ENCODE peak calls at places on chromosomes 1 and 21, in eight cellular contexts. One of them, this sample, is unnamed.
A peak's percentile ranks its signal among the peaks of the same experiment; 100 is the strongest.

GRCh38 chr1:69499203-69499803 is 68.4 kb upstream of the LRRC7 start:
- DNase-seq in mammary epithelial cell: no peak
- DNase-seq in epithelial cell of esophagus: no peak
- DNase-seq in hepatocyte: no peak
- DNase-seq in lower leg skin: no peak
- DNase-seq in neural crest cell: no peak
- DNase-seq in cardiac fibroblast: no peak
- DNase-seq in endothelial cell: no peak
- DNase-seq in this sample: no peak

GRCh38 chr1:29416825-29417557 is 180.7 kb downstream of the PTPRU start:
- DNase-seq in lower leg skin: peak; percentile 76
- DNase-seq in mammary epithelial cell: peak; percentile 8
- DNase-seq in neural crest cell: no peak
- DNase-seq in hepatocyte: no peak
- DNase-seq in cardiac fibroblast: peak; percentile 71
- DNase-seq in endothelial cell: no peak
- DNase-seq in epithelial cell of esophagus: no peak
- DNase-seq in this sample: peak; percentile 75

GRCh38 chr1:156705321-156705917 is at the start of gene CRABP2:
- DNase-seq in lower leg skin: peak; percentile 92
- DNase-seq in hepatocyte: peak; percentile 77
- DNase-seq in endothelial cell: peak; percentile 29
- DNase-seq in mammary epithelial cell: no peak
- DNase-seq in cardiac fibroblast: no peak
- DNase-seq in neural crest cell: no peak
- DNase-seq in epithelial cell of esophagus: peak; percentile 41
- DNase-seq in this sample: no peak

GRCh38 chr1:229570891-229571516 is 12.5 kb upstream of the ABCB10 start:
- DNase-seq in endothelial cell: no peak
- DNase-seq in neural crest cell: no peak
- DNase-seq in hepatocyte: no peak
- DNase-seq in lower leg skin: no peak
- DNase-seq in cardiac fibroblast: no peak
- DNase-seq in epithelial cell of esophagus: no peak
- DNase-seq in mammary epithelial cell: no peak
- DNase-seq in this sample: no peak

GRCh38 chr1:236942431-236942830 is 61.8 kb downstream of the MT1HL1 start:
- DNase-seq in lower leg skin: peak; percentile 62
- DNase-seq in hepatocyte: no peak
- DNase-seq in endothelial cell: no peak
- DNase-seq in epithelial cell of esophagus: no peak
- DNase-seq in neural crest cell: no peak
- DNase-seq in mammary epithelial cell: no peak
- DNase-seq in cardiac fibroblast: no peak
- DNase-seq in this sample: no peak

GRCh38 chr1:190205713-190206112 is 272.0 kb downstream of the BRINP3 start:
- DNase-seq in epithelial cell of esophagus: peak; percentile 1
- DNase-seq in hepatocyte: no peak
- DNase-seq in endothelial cell: no peak
- DNase-seq in lower leg skin: no peak
- DNase-seq in neural crest cell: no peak
- DNase-seq in mammary epithelial cell: no peak
- DNase-seq in cardiac fibroblast: peak; percentile 40
- DNase-seq in this sample: no peak

GRCh38 chr1:152021557-152021956 is 15.2 kb downstream of the S100A11 start:
- DNase-seq in epithelial cell of esophagus: no peak
- DNase-seq in mammary epithelial cell: no peak
- DNase-seq in lower leg skin: peak; percentile 29
- DNase-seq in endothelial cell: no peak
- DNase-seq in cardiac fibroblast: no peak
- DNase-seq in hepatocyte: no peak
- DNase-seq in neural crest cell: no peak
- DNase-seq in this sample: no peak

GRCh38 chr1:58316141-58316540 is 230.4 kb downstream of the OMA1 start:
- DNase-seq in cardiac fibroblast: no peak
- DNase-seq in epithelial cell of esophagus: no peak
- DNase-seq in neural crest cell: no peak
- DNase-seq in hepatocyte: no peak
- DNase-seq in endothelial cell: no peak
- DNase-seq in lower leg skin: no peak
- DNase-seq in mammary epithelial cell: no peak
- DNase-seq in this sample: no peak

GRCh38 chr21:42679982-42680330 is 26.5 kb downstream of the PDE9A start:
- DNase-seq in epithelial cell of esophagus: no peak
- DNase-seq in neural crest cell: no peak
- DNase-seq in hepatocyte: no peak
- DNase-seq in mammary epithelial cell: no peak
- DNase-seq in endothelial cell: no peak
- DNase-seq in lower leg skin: no peak
- DNase-seq in cardiac fibroblast: no peak
- DNase-seq in this sample: no peak

GRCh38 chr21:31952828-31953227 is 80.0 kb downstream of the HUNK start:
- DNase-seq in cardiac fibroblast: no peak
- DNase-seq in epithelial cell of esophagus: no peak
- DNase-seq in mammary epithelial cell: no peak
- DNase-seq in neural crest cell: no peak
- DNase-seq in hepatocyte: no peak
- DNase-seq in endothelial cell: no peak
- DNase-seq in lower leg skin: no peak
- DNase-seq in this sample: no peak

GRCh38 chr1:38790422-38791212 is 69.0 kb downstream of the RRAGC start:
- DNase-seq in hepatocyte: no peak
- DNase-seq in mammary epithelial cell: no peak
- DNase-seq in cardiac fibroblast: no peak
- DNase-seq in endothelial cell: no peak
- DNase-seq in epithelial cell of esophagus: no peak
- DNase-seq in neural crest cell: no peak
- DNase-seq in lower leg skin: peak; percentile 1
- DNase-seq in this sample: no peak

GRCh38 chr1:150082494-150082893 is 14.9 kb downstream of the VPS45 start:
- DNase-seq in lower leg skin: no peak
- DNase-seq in cardiac fibroblast: no peak
- DNase-seq in neural crest cell: no peak
- DNase-seq in mammary epithelial cell: no peak
- DNase-seq in epithelial cell of esophagus: no peak
- DNase-seq in hepatocyte: no peak
- DNase-seq in endothelial cell: no peak
- DNase-seq in this sample: no peak

GRCh38 chr21:35720065-35720810 is 340.1 kb downstream of the SETD4 start:
- DNase-seq in endothelial cell: no peak
- DNase-seq in hepatocyte: no peak
- DNase-seq in neural crest cell: no peak
- DNase-seq in cardiac fibroblast: no peak
- DNase-seq in epithelial cell of esophagus: no peak
- DNase-seq in mammary epithelial cell: no peak
- DNase-seq in lower leg skin: no peak
- DNase-seq in this sample: no peak

GRCh38 chr1:209398330-209398991 is 185.1 kb upstream of the CAMK1G start:
- DNase-seq in neural crest cell: no peak
- DNase-seq in hepatocyte: peak; percentile 60
- DNase-seq in endothelial cell: no peak
- DNase-seq in epithelial cell of esophagus: peak; percentile 99
- DNase-seq in mammary epithelial cell: peak; percentile 98
- DNase-seq in cardiac fibroblast: peak; percentile 94
- DNase-seq in lower leg skin: no peak
- DNase-seq in this sample: no peak

GRCh38 chr1:200674838-200675587 is 5.3 kb upstream of the DDX59 start:
- DNase-seq in neural crest cell: no peak
- DNase-seq in hepatocyte: no peak
- DNase-seq in epithelial cell of esophagus: peak; percentile 87
- DNase-seq in endothelial cell: no peak
- DNase-seq in cardiac fibroblast: no peak
- DNase-seq in mammary epithelial cell: no peak
- DNase-seq in lower leg skin: no peak
- DNase-seq in this sample: no peak

GRCh38 chr1:212471286-212471685 is 38.6 kb downstream of the NENF start:
- DNase-seq in cardiac fibroblast: no peak
- DNase-seq in endothelial cell: no peak
- DNase-seq in hepatocyte: no peak
- DNase-seq in mammary epithelial cell: no peak
- DNase-seq in lower leg skin: no peak
- DNase-seq in neural crest cell: no peak
- DNase-seq in epithelial cell of esophagus: no peak
- DNase-seq in this sample: no peak

GRCh38 chr1:160167580-160167979 is 16.2 kb downstream of the ATP1A4 start:
- DNase-seq in cardiac fibroblast: no peak
- DNase-seq in hepatocyte: no peak
- DNase-seq in epithelial cell of esophagus: no peak
- DNase-seq in lower leg skin: no peak
- DNase-seq in neural crest cell: no peak
- DNase-seq in endothelial cell: no peak
- DNase-seq in mammary epithelial cell: no peak
- DNase-seq in this sample: no peak

GRCh38 chr1:245142976-245143375 is 11.8 kb upstream of the KIF26B start:
- DNase-seq in mammary epithelial cell: no peak
- DNase-seq in endothelial cell: no peak
- DNase-seq in hepatocyte: no peak
- DNase-seq in epithelial cell of esophagus: no peak
- DNase-seq in cardiac fibroblast: no peak
- DNase-seq in lower leg skin: peak; percentile 57
- DNase-seq in neural crest cell: no peak
- DNase-seq in this sample: peak; percentile 66

DNA sequence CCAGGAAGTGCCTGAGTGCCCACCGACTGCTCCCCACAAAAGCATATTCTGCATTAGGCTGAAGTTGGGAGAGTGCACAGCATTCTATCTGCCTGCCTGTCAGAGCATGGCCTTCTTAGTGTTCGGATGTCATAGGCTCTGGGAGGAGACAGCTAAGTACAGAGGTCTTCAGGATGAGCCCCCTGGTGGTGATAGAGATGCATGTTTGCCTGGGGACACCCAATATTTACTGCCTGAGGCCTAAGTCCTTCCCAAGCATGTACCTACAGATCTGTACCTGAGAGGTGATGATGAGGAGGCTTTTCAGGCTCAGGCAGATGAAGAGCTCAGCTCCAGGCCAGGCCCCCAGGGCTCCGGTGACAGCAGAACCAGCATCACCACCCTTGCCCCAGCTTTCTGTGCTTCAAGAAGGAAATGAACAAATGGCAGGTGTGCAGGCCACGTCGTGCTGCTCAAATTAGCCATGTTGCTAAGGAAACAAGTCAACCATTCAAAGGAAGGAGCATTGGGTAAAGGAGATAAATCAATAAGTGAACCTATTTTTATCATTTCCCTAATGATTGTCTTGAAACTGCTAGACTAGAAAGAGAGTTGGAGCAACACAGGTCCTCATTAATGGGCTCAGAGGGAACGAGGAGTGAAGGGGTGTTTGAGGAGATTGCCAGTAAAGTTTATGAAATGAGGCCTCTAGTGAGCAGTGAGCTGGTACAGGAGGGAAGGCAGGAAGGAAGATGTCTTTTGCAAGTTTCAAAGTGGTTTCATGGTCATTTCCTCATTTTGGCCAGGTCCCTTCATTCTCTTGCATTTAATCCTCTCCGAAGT is 21.2 kb downstream of the CACNA1E start:
- DNase-seq in mammary epithelial cell: no peak
- DNase-seq in endothelial cell: peak; percentile 37
- DNase-seq in neural crest cell: peak; percentile 16
- DNase-seq in lower leg skin: no peak
- DNase-seq in hepatocyte: peak; percentile 55
- DNase-seq in cardiac fibroblast: peak; percentile 19
- DNase-seq in epithelial cell of esophagus: no peak
- DNase-seq in this sample: no peak
- TF ChIP-seq CTCF in mammary epithelial cell: peak; percentile 20
- TF ChIP-seq CTCF in endothelial cell: peak; percentile 73
- TF ChIP-seq CTCF in neural crest cell: peak; percentile 56
- TF ChIP-seq CTCF in lower leg skin: no peak
- TF ChIP-seq CTCF in hepatocyte: peak; percentile 25
- TF ChIP-seq CTCF in cardiac fibroblast: no peak
- TF ChIP-seq CTCF in epithelial cell of esophagus: no peak
- TF ChIP-seq CTCF in this sample: no peak

GRCh38 chr1:9929431-9930385 is 13.5 kb downstream of the LZIC start:
- DNase-seq in epithelial cell of esophagus: no peak
- DNase-seq in cardiac fibroblast: peak; percentile 47
- DNase-seq in lower leg skin: peak; percentile 49
- DNase-seq in neural crest cell: peak; percentile 33
- DNase-seq in mammary epithelial cell: no peak
- DNase-seq in hepatocyte: no peak
- DNase-seq in endothelial cell: peak; percentile 32
- DNase-seq in this sample: no peak
- TF ChIP-seq CTCF in epithelial cell of esophagus: no peak
- TF ChIP-seq CTCF in cardiac fibroblast: no peak
- TF ChIP-seq CTCF in lower leg skin: no peak
- TF ChIP-seq CTCF in neural crest cell: no peak
- TF ChIP-seq CTCF in mammary epithelial cell: no peak
- TF ChIP-seq CTCF in hepatocyte: no peak
- TF ChIP-seq CTCF in endothelial cell: no peak
- TF ChIP-seq CTCF in this sample: no peak

DNA sequence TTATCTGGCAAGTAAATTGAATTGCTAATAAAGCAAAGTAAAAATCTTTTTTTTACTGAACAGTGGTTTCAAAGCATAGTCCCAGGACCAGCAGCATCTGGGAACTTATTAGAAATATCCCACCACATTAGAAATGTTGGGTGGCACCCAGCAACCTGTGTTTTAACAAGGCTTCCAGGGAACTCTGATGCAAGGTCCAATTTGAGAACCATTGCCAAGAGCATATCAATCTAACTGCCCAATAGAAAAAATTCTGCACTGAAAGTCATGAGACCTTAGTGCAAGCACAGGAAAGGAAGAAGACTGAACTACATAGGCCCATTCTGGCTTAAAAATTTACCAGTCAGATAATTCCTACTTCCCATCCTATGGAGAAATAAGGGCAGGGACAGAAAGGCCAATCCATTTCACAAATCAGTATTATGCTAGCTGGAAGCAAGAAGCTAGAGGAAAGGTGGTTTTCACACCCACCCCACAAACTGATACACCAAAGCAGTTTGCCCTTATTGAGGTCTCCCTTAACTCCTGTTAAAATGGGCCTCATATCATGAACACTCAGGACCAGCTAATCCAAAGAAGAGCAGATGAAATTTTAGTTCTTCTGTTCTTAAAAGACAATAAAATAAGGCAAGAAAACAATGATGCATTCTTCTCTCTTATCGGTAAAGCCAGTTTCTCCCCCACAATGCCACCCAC is 17.5 kb upstream of the C1orf105 start:
- DNase-seq in endothelial cell: no peak
- DNase-seq in cardiac fibroblast: no peak
- DNase-seq in neural crest cell: no peak
- DNase-seq in mammary epithelial cell: no peak
- DNase-seq in hepatocyte: no peak
- DNase-seq in epithelial cell of esophagus: no peak
- DNase-seq in lower leg skin: no peak
- DNase-seq in this sample: no peak
- TF ChIP-seq CTCF in endothelial cell: no peak
- TF ChIP-seq CTCF in cardiac fibroblast: no peak
- TF ChIP-seq CTCF in neural crest cell: no peak
- TF ChIP-seq CTCF in mammary epithelial cell: no peak
- TF ChIP-seq CTCF in hepatocyte: no peak
- TF ChIP-seq CTCF in epithelial cell of esophagus: no peak
- TF ChIP-seq CTCF in lower leg skin: no peak
- TF ChIP-seq CTCF in this sample: no peak

DNA sequence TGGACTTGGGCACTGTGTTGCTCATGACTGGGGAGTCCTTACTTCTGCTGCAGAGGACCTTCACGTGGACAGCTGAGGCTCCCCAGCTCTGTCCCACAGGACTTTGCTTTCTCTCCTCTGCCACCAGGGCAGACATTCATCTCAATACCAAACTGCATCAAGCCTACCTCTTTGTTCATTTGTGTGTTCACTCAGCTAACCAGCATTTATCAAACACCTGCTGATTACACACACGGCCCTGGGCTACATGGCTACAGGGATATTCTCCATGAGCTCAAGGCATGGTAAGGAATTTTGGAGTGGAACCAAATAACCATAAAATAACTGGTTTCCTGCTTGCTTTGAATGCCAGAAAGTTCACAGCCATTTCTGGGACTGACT is 54.6 kb downstream of the LDLRAD2 start:
- DNase-seq in lower leg skin: no peak
- DNase-seq in epithelial cell of esophagus: no peak
- DNase-seq in neural crest cell: no peak
- DNase-seq in mammary epithelial cell: no peak
- DNase-seq in hepatocyte: no peak
- DNase-seq in endothelial cell: no peak
- DNase-seq in cardiac fibroblast: no peak
- DNase-seq in this sample: no peak
- TF ChIP-seq CTCF in lower leg skin: no peak
- TF ChIP-seq CTCF in epithelial cell of esophagus: no peak
- TF ChIP-seq CTCF in neural crest cell: no peak
- TF ChIP-seq CTCF in mammary epithelial cell: no peak
- TF ChIP-seq CTCF in hepatocyte: no peak
- TF ChIP-seq CTCF in endothelial cell: no peak
- TF ChIP-seq CTCF in cardiac fibroblast: no peak
- TF ChIP-seq CTCF in this sample: no peak